ENCODE peak calls at places on chromosomes 4 and X, in six cellular contexts. K is H1, Y is endothelial cell of umbilical vein, L is GM23248, R is mesenchymal stem cell, Q is HCT116. V is an unnamed sample.

GRCh38 chrX:99266255-99266654 is 1143.8 kb downstream of the PCDH19 start:
- DNase-seq in K (no peak), Y (no peak), L (no peak), R (no peak), Q (no peak), V (peak; percentile 39)

GRCh38 chr4:112514449-112515277 is 1.3 kb downstream of the NEUROG2 start:
- DNase-seq in K (peak; percentile 75), Y (no peak), L (no peak), R (no peak), Q (no peak), V (peak; percentile 59)

GRCh38 chrX:151789179-151789800 is 54.7 kb downstream of the CNGA2 start:
- DNase-seq in K (no peak), Y (peak; percentile 39), L (peak; percentile 88), R (no peak), Q (no peak), V (no peak)

GRCh38 chr4:129929052-129929451 is 833.1 kb downstream of the C4orf33 start:
- DNase-seq in K (no peak), Y (peak; percentile 5), L (no peak), R (no peak), Q (no peak), V (no peak)

GRCh38 chr4:143714290-143714625 is 13.8 kb upstream of the FREM3 start:
- DNase-seq in K (no peak), Y (no peak), L (no peak), R (no peak), Q (no peak), V (no peak)

GRCh38 chr4:4637710-4638109 is 95.9 kb upstream of the STX18 start:
- DNase-seq in K (no peak), Y (no peak), L (no peak), R (no peak), Q (peak; percentile 21), V (no peak)

GRCh38 chr4:78652282-78652876 is 100.8 kb downstream of the ANXA3 start:
- DNase-seq in K (no peak), Y (peak; percentile 91), L (peak; percentile 58), R (no peak), Q (no peak), V (no peak)

GRCh38 chr4:78345237-78345636 is 206.3 kb upstream of the ANXA3 start:
- DNase-seq in K (no peak), Y (no peak), L (no peak), R (no peak), Q (no peak), V (no peak)

GRCh38 chrX:12802741-12803140 is 11.5 kb downstream of the PRPS2 start:
- DNase-seq in K (no peak), Y (no peak), L (no peak), R (no peak), Q (no peak), V (no peak)

GRCh38 chrX:38112566-38112965 is 106.2 kb downstream of the SYTL5 start:
- DNase-seq in K (no peak), Y (no peak), L (no peak), R (peak; percentile 12), Q (no peak), V (no peak)

GRCh38 chr4:108351806-108352205 is 183.1 kb upstream of the LEF1 start:
- DNase-seq in K (no peak), Y (no peak), L (no peak), R (peak; percentile 41), Q (no peak), V (no peak)

GRCh38 chr4:23033796-23034195 is 341.1 kb downstream of the GBA3 start:
- DNase-seq in K (no peak), Y (no peak), L (peak; percentile 34), R (peak; percentile 23), Q (no peak), V (no peak)

GRCh38 chr4:186471441-186471840 is 83.9 kb downstream of the MTNR1A start:
- DNase-seq in K (no peak), Y (no peak), L (no peak), R (no peak), Q (no peak), V (no peak)
- H3K9ac ChIP-seq in K (no peak overlapping the region), Y (no peak overlapping the region), L (no peak overlapping the region), R (no peak overlapping the region), Q (no peak overlapping the region), V (no peak overlapping the region)

GRCh38 chr4:89226665-89227572 is 80.7 kb downstream of the GPRIN3 start:
- DNase-seq in K (peak; percentile 82), Y (peak; percentile 79), L (peak; percentile 85), R (peak; percentile 81), Q (peak; percentile 82), V (peak; percentile 87)
- H3K9ac ChIP-seq in K (no peak overlapping the region), Y (no peak overlapping the region), L (peak overlapping the region; percentile 27), R (peak overlapping the region; percentile 74), Q (no peak overlapping the region), V (no peak overlapping the region)

DNA sequence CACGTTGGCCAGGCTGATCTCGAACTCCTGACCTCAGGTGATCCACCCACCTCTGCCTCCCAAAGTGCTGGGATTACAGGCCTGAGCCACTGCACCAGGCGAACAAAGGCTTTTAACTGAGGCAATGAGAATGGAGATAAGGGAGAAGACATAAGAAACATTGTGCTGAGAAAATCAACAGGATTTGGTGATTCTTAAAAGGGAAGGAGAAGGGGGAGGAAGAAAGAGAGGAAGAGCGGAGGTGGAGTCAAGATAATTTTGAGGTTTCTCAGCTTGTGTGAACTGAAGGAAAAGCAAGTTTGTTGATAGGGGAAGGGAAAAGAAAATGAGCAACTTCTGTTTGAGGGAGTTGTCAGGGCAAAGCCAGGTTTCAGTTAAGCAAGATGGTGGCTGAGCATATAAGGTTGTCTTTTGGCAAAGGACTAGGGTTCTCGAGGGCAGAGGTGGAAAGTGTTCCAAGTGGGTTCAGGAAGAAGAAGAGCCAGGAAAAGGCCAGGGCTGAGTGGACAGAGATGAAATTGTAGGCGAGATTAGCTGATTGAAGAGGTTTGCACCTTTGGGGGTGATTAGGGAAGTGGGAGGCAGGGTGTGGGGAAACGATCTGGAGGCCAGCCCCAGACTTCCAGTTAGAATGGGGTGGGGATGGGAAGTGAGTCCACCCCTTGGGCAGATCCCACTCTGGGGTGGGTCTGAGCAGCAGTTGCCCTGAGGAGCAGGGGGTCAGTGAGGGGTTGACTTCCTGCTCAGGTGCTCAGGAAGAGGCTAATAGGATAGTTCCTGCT is 7.8 kb downstream of the DOCK11 start:
- DNase-seq in K (no peak), Y (no peak), L (no peak), R (no peak), Q (no peak), V (no peak)
- H3K9ac ChIP-seq in K (no peak overlapping the region), Y (no peak overlapping the region), L (no peak overlapping the region), R (no peak overlapping the region), Q (no peak overlapping the region), V (no peak overlapping the region)

GRCh38 chr4:153560918-153561317 is 94.8 kb downstream of the TMEM131L start:
- DNase-seq in K (no peak), Y (no peak), L (peak; percentile 7), R (no peak), Q (no peak), V (no peak)

GRCh38 chr4:153566751-153567150 is 100.6 kb downstream of the TMEM131L start:
- DNase-seq in K (no peak), Y (no peak), L (no peak), R (no peak), Q (no peak), V (no peak)

GRCh38 chr4:153570228-153570973 is 104.2 kb downstream of the TMEM131L start:
- DNase-seq in K (no peak), Y (no peak), L (no peak), R (no peak), Q (no peak), V (no peak)

DNA sequence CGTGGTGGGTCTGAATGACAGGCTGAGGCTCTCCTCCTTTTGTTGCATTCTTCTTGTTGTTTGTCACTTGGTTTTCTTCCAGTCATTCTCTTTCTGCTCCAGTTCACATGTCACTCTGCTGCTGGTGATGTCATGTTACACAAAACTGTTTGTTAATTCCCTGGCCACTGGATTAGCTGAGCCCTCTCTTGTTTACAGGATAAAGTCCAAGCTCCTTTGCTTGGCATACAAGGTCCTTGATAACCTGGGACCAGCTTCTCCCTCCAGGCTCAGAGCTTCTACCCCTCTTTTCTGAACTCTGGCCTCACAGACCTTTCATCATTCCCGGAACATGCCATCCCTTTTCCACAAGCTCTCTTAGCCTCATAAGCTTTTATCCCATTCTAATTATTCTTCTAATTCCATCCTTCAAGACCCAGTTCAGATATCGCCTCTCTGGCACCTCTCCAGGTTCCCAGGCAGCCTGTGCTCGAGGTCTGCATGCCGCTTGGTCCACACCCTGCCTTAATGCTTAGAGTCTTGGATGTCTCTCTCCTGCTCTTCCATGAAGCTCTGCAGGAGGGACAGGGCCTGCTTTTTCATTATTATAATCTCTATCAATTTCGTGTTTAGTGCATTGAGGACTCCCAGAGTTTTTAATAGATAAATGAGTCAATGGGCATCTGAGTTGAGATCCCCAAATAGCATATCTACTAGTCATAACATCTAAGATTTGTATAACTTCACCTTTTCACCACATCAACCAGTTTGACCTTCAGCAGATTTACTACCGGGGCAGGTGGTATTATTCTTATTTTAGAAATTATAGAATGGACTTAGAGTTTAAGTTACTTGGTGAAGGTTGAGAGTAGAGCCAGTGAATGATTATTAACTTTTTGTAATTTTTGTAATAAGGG is 98.7 kb downstream of the TMEM131L start:
- DNase-seq in K (no peak), Y (no peak), L (peak; percentile 58), R (peak; percentile 58), Q (no peak), V (no peak)
- H3K9ac ChIP-seq in K (no peak overlapping the region), Y (no peak overlapping the region), L (no peak overlapping the region), R (no peak overlapping the region), Q (no peak overlapping the region), V (no peak overlapping the region)

GRCh38 chr4:39363773-39364393 is 2.3 kb downstream of the RFC1 start:
- DNase-seq in K (no peak), Y (no peak), L (no peak), R (no peak), Q (no peak), V (no peak)

GRCh38 chr4:39365360-39365759 is 802 bp downstream of the RFC1 start:
- DNase-seq in K (no peak), Y (no peak), L (no peak), R (no peak), Q (no peak), V (no peak)

GRCh38 chr4:39367166-39367565 is 1.0 kb upstream of the RFC1 start:
- DNase-seq in K (no peak), Y (no peak), L (no peak), R (no peak), Q (no peak), V (no peak)

GRCh38 chr4:39365931-39366771 is at the start of gene RFC1:
- DNase-seq in K (peak; percentile 97), Y (peak; percentile 85), L (peak; percentile 94), R (peak; percentile 92), Q (peak; percentile 91), V (peak; percentile 95)

DNA sequence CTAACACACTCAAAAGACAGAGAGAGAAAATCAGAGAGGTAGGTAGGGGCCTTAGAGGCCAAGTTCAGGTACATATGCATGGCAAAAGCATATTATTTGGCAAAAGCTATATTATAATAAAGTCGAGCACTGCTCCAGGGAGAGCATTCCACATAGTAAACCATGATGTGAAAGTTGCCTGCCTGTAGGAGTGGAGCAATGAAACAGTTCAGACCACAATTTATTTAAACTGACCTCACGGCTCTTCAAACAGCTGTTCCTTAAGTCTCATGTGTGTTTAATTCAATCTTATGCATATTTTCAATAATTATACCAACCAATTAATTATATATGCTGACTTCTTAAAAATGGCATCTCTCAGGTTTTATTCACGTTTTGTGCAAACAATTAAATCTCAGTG is 3.3 kb downstream of the RFC1 start:
- DNase-seq in K (no peak), Y (no peak), L (no peak), R (peak; percentile 87), Q (no peak), V (no peak)
- H3K9ac ChIP-seq in K (no peak overlapping the region), Y (no peak overlapping the region), L (no peak overlapping the region), R (no peak overlapping the region), Q (no peak overlapping the region), V (no peak overlapping the region)

GRCh38 chrX:1534321-1535168 is 2.4 kb downstream of the P2RY8 start:
- DNase-seq in K (peak; percentile 60), Y (no peak), L (no peak), R (no peak), Q (no peak), V (peak; percentile 82)
- H3K9ac ChIP-seq in K (no peak overlapping the region), Y (no peak overlapping the region), L (no peak overlapping the region), R (no peak overlapping the region), Q (no peak overlapping the region), V (no peak overlapping the region)

V was measured in H9.